ENCODE peak calls at places on chromosomes 16 and 17, in five cellular contexts. One of them, this sample, is unnamed. For H3K9me3 and H3K36me3, the result is how much of the 10 kb centered on the place peaks cover.

GRCh38 chr16:69366431-69366830 is 14.8 kb upstream of the TMED6 start:
- DNase-seq in right lobe of liver: no peak
- DNase-seq in ovary: no peak
- DNase-seq in transverse colon: no peak
- DNase-seq in adrenal gland: no peak
- DNase-seq in this sample: no peak

GRCh38 chr17:48121921-48122650 is 14.5 kb downstream of the SNX11 start:
- DNase-seq in ovary: no peak
- DNase-seq in right lobe of liver: no peak
- DNase-seq in adrenal gland: no peak
- DNase-seq in transverse colon: no peak
- DNase-seq in this sample: no peak

GRCh38 chr16:8885674-8886592 is 3.8 kb downstream of the LITAFD start:
- DNase-seq in adrenal gland: peak
- DNase-seq in ovary: peak
- DNase-seq in right lobe of liver: peak
- DNase-seq in transverse colon: peak
- DNase-seq in this sample: peak

GRCh38 chr16:28491080-28491969 is 549 bp downstream of the CLN3 start:
- DNase-seq in transverse colon: peak
- DNase-seq in right lobe of liver: peak
- DNase-seq in ovary: peak
- DNase-seq in adrenal gland: peak
- DNase-seq in this sample: peak

GRCh38 chr17:36590082-36590481 is 1.6 kb upstream of the DHRS11 start:
- DNase-seq in right lobe of liver: no peak
- DNase-seq in adrenal gland: no peak
- DNase-seq in transverse colon: no peak
- DNase-seq in ovary: no peak
- DNase-seq in this sample: no peak

GRCh38 chr16:2749476-2749875 is 3.0 kb upstream of the SRRM2 start:
- DNase-seq in right lobe of liver: peak
- DNase-seq in adrenal gland: no peak
- DNase-seq in ovary: no peak
- DNase-seq in transverse colon: no peak
- DNase-seq in this sample: no peak

GRCh38 chr17:4161179-4161559 is 18.2 kb downstream of the CYB5D2 start:
- DNase-seq in transverse colon: no peak
- DNase-seq in adrenal gland: peak
- DNase-seq in ovary: no peak
- DNase-seq in right lobe of liver: no peak
- DNase-seq in this sample: peak

GRCh38 chr17:4858068-4858879 is 25.1 kb downstream of the MINK1 start:
- DNase-seq in adrenal gland: no peak
- DNase-seq in transverse colon: no peak
- DNase-seq in ovary: peak
- DNase-seq in right lobe of liver: no peak
- DNase-seq in this sample: no peak

GRCh38 chr17:77286641-77287431 is 146.1 kb downstream of the SEC14L1 start:
- DNase-seq in transverse colon: peak
- DNase-seq in adrenal gland: peak
- DNase-seq in ovary: no peak
- DNase-seq in right lobe of liver: peak
- DNase-seq in this sample: peak

GRCh38 chr17:27760069-27760885 is 40.1 kb downstream of the NOS2 start:
- DNase-seq in transverse colon: peak
- DNase-seq in right lobe of liver: peak
- DNase-seq in ovary: peak
- DNase-seq in adrenal gland: peak
- DNase-seq in this sample: peak

GRCh38 chr17:80871341-80871740 is 120.3 kb upstream of the CHMP6 start:
- DNase-seq in ovary: peak
- DNase-seq in transverse colon: no peak
- DNase-seq in right lobe of liver: peak
- DNase-seq in adrenal gland: no peak
- DNase-seq in this sample: peak

GRCh38 chr17:49498037-49498615 is 3.0 kb downstream of the NGFR start:
- DNase-seq in transverse colon: no peak
- DNase-seq in ovary: no peak
- DNase-seq in right lobe of liver: no peak
- DNase-seq in adrenal gland: no peak
- DNase-seq in this sample: no peak

GRCh38 chr16:82524939-82525338 is 101.8 kb upstream of the CDH13 start:
- DNase-seq in transverse colon: no peak
- DNase-seq in right lobe of liver: no peak
- DNase-seq in ovary: no peak
- DNase-seq in adrenal gland: no peak
- DNase-seq in this sample: no peak

GRCh38 chr17:2011421-2012371 is 13.4 kb downstream of the RTN4RL1 start:
- DNase-seq in adrenal gland: no peak
- DNase-seq in transverse colon: peak
- DNase-seq in right lobe of liver: peak
- DNase-seq in ovary: no peak
- DNase-seq in this sample: no peak

GRCh38 chr17:43615330-43615729 is 46.4 kb downstream of the MEOX1 start:
- DNase-seq in right lobe of liver: no peak
- DNase-seq in adrenal gland: no peak
- DNase-seq in transverse colon: no peak
- DNase-seq in ovary: no peak
- DNase-seq in this sample: no peak

GRCh38 chr16:65044861-65045260 is 77.0 kb downstream of the CDH11 start:
- DNase-seq in adrenal gland: no peak
- DNase-seq in ovary: no peak
- DNase-seq in right lobe of liver: no peak
- DNase-seq in transverse colon: no peak
- DNase-seq in this sample: no peak

GRCh38 chr16:15403392-15403995 is 7.9 kb downstream of the MPV17L start:
- DNase-seq in adrenal gland: no peak
- DNase-seq in right lobe of liver: no peak
- DNase-seq in ovary: no peak
- DNase-seq in transverse colon: no peak
- DNase-seq in this sample: no peak

GRCh38 chr16:31913668-31914067 is 40.1 kb downstream of the ZNF267 start:
- DNase-seq in adrenal gland: no peak
- DNase-seq in ovary: no peak
- DNase-seq in right lobe of liver: no peak
- DNase-seq in transverse colon: no peak
- DNase-seq in this sample: no peak

GRCh38 chr16:31920373-31920772 is 46.8 kb downstream of the ZNF267 start:
- DNase-seq in ovary: no peak
- DNase-seq in right lobe of liver: no peak
- DNase-seq in transverse colon: no peak
- DNase-seq in adrenal gland: no peak
- DNase-seq in this sample: no peak

GRCh38 chr16:31916056-31916488 is 42.5 kb downstream of the ZNF267 start:
- DNase-seq in ovary: no peak
- DNase-seq in transverse colon: no peak
- DNase-seq in right lobe of liver: no peak
- DNase-seq in adrenal gland: no peak
- DNase-seq in this sample: no peak
- H3K9me3 ChIP-seq in ovary: under half
- H3K9me3 ChIP-seq in transverse colon: half or more
- H3K9me3 ChIP-seq in right lobe of liver: half or more
- H3K9me3 ChIP-seq in adrenal gland: under half
- H3K9me3 ChIP-seq in this sample: under half

DNA sequence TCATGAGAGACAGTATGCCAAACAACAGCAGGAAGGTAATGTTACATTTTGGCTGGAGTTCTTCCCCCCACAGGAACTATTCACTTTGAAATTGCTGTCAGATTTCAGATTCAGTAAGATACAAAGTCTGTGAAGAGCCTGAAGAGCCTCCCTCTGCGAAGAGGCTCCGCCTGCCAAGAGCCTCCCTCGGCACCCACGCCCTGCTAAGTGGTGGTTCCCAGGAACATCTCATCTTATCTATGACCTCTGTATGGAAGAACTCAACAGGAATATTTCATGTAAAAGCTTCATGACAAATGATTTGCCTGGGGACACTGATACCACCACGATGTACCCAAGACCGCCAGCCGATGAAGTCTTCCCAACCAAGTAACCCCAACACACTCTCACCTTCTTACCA is 3.2 kb downstream of the ZC3H7A start:
- DNase-seq in right lobe of liver: no peak
- DNase-seq in transverse colon: no peak
- DNase-seq in adrenal gland: no peak
- DNase-seq in ovary: peak
- DNase-seq in this sample: peak
- H3K36me3 ChIP-seq in right lobe of liver: under half
- H3K36me3 ChIP-seq in transverse colon: under half
- H3K36me3 ChIP-seq in adrenal gland: under half
- H3K36me3 ChIP-seq in ovary: under half
- H3K36me3 ChIP-seq in this sample: under half

GRCh38 chr17:30554839-30555751 is 77.9 kb downstream of the GOSR1 start:
- DNase-seq in right lobe of liver: no peak
- DNase-seq in ovary: no peak
- DNase-seq in adrenal gland: no peak
- DNase-seq in transverse colon: no peak
- DNase-seq in this sample: peak
- TF ChIP-seq CTCF in right lobe of liver: no peak
- TF ChIP-seq CTCF in ovary: no peak
- TF ChIP-seq CTCF in adrenal gland: peak
- TF ChIP-seq CTCF in transverse colon: no peak
- TF ChIP-seq CTCF in this sample: peak

DNA sequence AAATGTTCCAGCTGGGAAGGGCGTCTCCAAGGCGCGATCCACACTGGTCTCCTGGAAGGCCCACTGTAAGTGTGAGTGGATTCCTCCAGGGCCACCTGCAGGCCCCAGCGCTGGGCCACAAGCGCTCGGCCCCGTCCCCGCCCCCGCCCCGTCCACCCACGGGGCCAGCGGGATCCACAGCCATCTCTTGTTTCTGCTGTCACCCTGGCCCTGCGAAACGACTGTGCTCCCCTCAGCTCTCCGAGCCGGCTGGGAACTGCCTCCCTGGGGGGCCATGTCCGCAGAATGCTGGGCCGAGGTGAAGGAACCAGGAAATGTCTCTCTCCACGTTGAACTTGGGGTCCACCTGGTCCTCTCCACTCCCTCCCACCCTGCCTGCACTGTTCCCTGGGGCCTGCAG is 1955.2 kb downstream of the TP53TG3F start:
- DNase-seq in adrenal gland: no peak
- DNase-seq in transverse colon: no peak
- DNase-seq in ovary: no peak
- DNase-seq in right lobe of liver: no peak
- DNase-seq in this sample: no peak
- H3K9me3 ChIP-seq in adrenal gland: under half
- H3K9me3 ChIP-seq in transverse colon: under half
- H3K9me3 ChIP-seq in ovary: under half
- H3K9me3 ChIP-seq in right lobe of liver: under half
- H3K9me3 ChIP-seq in this sample: under half

GRCh38 chr17:41909088-41909487 is 9.7 kb downstream of the ACLY start:
- DNase-seq in ovary: no peak
- DNase-seq in right lobe of liver: no peak
- DNase-seq in adrenal gland: no peak
- DNase-seq in transverse colon: no peak
- DNase-seq in this sample: no peak
- H3K36me3 ChIP-seq in ovary: under half
- H3K36me3 ChIP-seq in right lobe of liver: half or more
- H3K36me3 ChIP-seq in adrenal gland: half or more
- H3K36me3 ChIP-seq in transverse colon: under half
- H3K36me3 ChIP-seq in this sample: half or more

GRCh38 chr17:31266042-31266441 is 31.0 kb downstream of the OMG start:
- DNase-seq in adrenal gland: no peak
- DNase-seq in ovary: no peak
- DNase-seq in right lobe of liver: no peak
- DNase-seq in transverse colon: no peak
- DNase-seq in this sample: no peak
- TF ChIP-seq CTCF in adrenal gland: no peak
- TF ChIP-seq CTCF in ovary: no peak
- TF ChIP-seq CTCF in right lobe of liver: no peak
- TF ChIP-seq CTCF in transverse colon: no peak
- TF ChIP-seq CTCF in this sample: no peak

GRCh38 chr16:12735805-12736204 is 67.9 kb downstream of the CPPED1 start:
- DNase-seq in ovary: no peak
- DNase-seq in right lobe of liver: no peak
- DNase-seq in adrenal gland: no peak
- DNase-seq in transverse colon: no peak
- DNase-seq in this sample: no peak
- H3K9me3 ChIP-seq in ovary: under half
- H3K9me3 ChIP-seq in right lobe of liver: under half
- H3K9me3 ChIP-seq in adrenal gland: under half
- H3K9me3 ChIP-seq in transverse colon: under half
- H3K9me3 ChIP-seq in this sample: under half

GRCh38 chr17:17144061-17144460 is 62.1 kb downstream of the PLD6 start:
- DNase-seq in right lobe of liver: peak
- DNase-seq in adrenal gland: no peak
- DNase-seq in ovary: no peak
- DNase-seq in transverse colon: no peak
- DNase-seq in this sample: no peak
- H3K36me3 ChIP-seq in right lobe of liver: half or more
- H3K36me3 ChIP-seq in adrenal gland: half or more
- H3K36me3 ChIP-seq in ovary: under half
- H3K36me3 ChIP-seq in transverse colon: under half
- H3K36me3 ChIP-seq in this sample: under half

This sample was measured in BE2C.